ENCODE peak calls at places on chromosomes 12 and 14, in nine cellular contexts. W is CD14-positive monocyte, H is cardiac fibroblast, X is stomach, D is tibial nerve, L is tibial artery, U is dorsolateral prefrontal cortex, I is PC-9, Z is Peyer's patch. R is an unnamed sample.
A peak's percentile ranks its signal among the peaks of the same experiment; 100 is the strongest.

GRCh38 chr12:3244219-3244750 is 167.1 kb downstream of the TSPAN9 start:
- DNase-seq in W (no peak), H (no peak), X (no peak), D (no peak), L (no peak), U (no peak), I (no peak), Z (no peak), R (no peak)

GRCh38 chr12:57893460-57894353 is 47.2 kb upstream of the CTDSP2 start:
- DNase-seq in W (no peak), H (peak; percentile 98), X (peak; percentile 89), D (peak; percentile 85), L (peak; percentile 91), U (peak; percentile 87), I (no peak), Z (peak; percentile 32), R (no peak)

GRCh38 chr12:45244561-45245348 is 28.9 kb downstream of the ANO6 start:
- DNase-seq in W (no peak), H (peak; percentile 71), X (no peak), D (no peak), L (no peak), U (no peak), I (no peak), Z (no peak), R (no peak)

GRCh38 chr12:49626836-49627235 is 3.5 kb downstream of the PRPF40B start:
- DNase-seq in W (no peak), H (no peak), X (no peak), D (no peak), L (no peak), U (no peak), I (no peak), Z (no peak), R (no peak)

GRCh38 chr12:76153616-76154015 is 69.1 kb upstream of the NAP1L1 start:
- DNase-seq in W (no peak), H (no peak), X (no peak), D (no peak), L (no peak), U (no peak), I (no peak), Z (no peak), R (no peak)

GRCh38 chr14:95444132-95445129 is 72.0 kb downstream of the SYNE3 start:
- DNase-seq in W (no peak), H (no peak), X (no peak), D (no peak), L (no peak), U (no peak), I (no peak), Z (no peak), R (no peak)

GRCh38 chr12:65324056-65324455 is 45.6 kb downstream of the MSRB3 start:
- DNase-seq in W (no peak), H (no peak), X (no peak), D (no peak), L (no peak), U (no peak), I (no peak), Z (no peak), R (no peak)

GRCh38 chr14:71467419-71467818 is 464.8 kb upstream of the RGS6 start:
- DNase-seq in W (no peak), H (no peak), X (no peak), D (no peak), L (no peak), U (no peak), I (no peak), Z (no peak), R (no peak)

GRCh38 chr12:58425481-58426392 is 484.4 kb downstream of the ATP23 start:
- DNase-seq in W (no peak), H (peak; percentile 91), X (peak; percentile 46), D (no peak), L (no peak), U (no peak), I (peak; percentile 95), Z (no peak), R (no peak)

GRCh38 chr12:113759135-113759534 is 207.0 kb downstream of the RBM19 start:
- DNase-seq in W (no peak), H (no peak), X (no peak), D (no peak), L (no peak), U (no peak), I (no peak), Z (no peak), R (no peak)

GRCh38 chr12:103100226-103100866 is 142.9 kb downstream of the ASCL1 start:
- DNase-seq in W (no peak), H (no peak), X (no peak), D (no peak), L (no peak), U (no peak), I (no peak), Z (no peak), R (no peak)

GRCh38 chr12:104750061-104750460 is 208.0 kb downstream of the SLC41A2 start:
- DNase-seq in W (peak; percentile 86), H (peak; percentile 41), X (no peak), D (peak; percentile 20), L (peak; percentile 36), U (peak; percentile 20), I (peak; percentile 84), Z (peak; percentile 54), R (no peak)

GRCh38 chr12:56522486-56523193 is 1.0 kb downstream of the RBMS2 start:
- DNase-seq in W (no peak), H (peak; percentile 33), X (no peak), D (no peak), L (no peak), U (no peak), I (peak; percentile 58), Z (no peak), R (no peak)

GRCh38 chr12:55933158-55933798 is 2.3 kb downstream of the DGKA start:
- DNase-seq in W (peak; percentile 68), H (peak; percentile 29), X (peak; percentile 35), D (no peak), L (no peak), U (no peak), I (peak; percentile 93), Z (no peak), R (no peak)

GRCh38 chr12:18849080-18849479 is 111.2 kb downstream of the CAPZA3 start:
- DNase-seq in W (no peak), H (no peak), X (no peak), D (no peak), L (no peak), U (no peak), I (no peak), Z (no peak), R (no peak)

GRCh38 chr14:54256156-54256555 is 140.7 kb upstream of the CDKN3 start:
- DNase-seq in W (no peak), H (no peak), X (no peak), D (no peak), L (no peak), U (no peak), I (no peak), Z (no peak), R (no peak)

GRCh38 chr12:116138781-116139180 is 138.7 kb downstream of the MED13L start:
- DNase-seq in W (no peak), H (no peak), X (no peak), D (no peak), L (no peak), U (no peak), I (no peak), Z (no peak), R (no peak)

GRCh38 chr12:22250762-22251161 is 83.7 kb downstream of the ST8SIA1 start:
- DNase-seq in W (no peak), H (no peak), X (no peak), D (no peak), L (no peak), U (no peak), I (no peak), Z (no peak), R (no peak)

GRCh38 chr12:92070864-92071445 is 74.7 kb downstream of the BTG1 start:
- DNase-seq in W (peak; percentile 78), H (peak; percentile 38), X (peak; percentile 51), D (peak; percentile 45), L (no peak), U (no peak), I (no peak), Z (no peak), R (no peak)

GRCh38 chr14:97410667-97411286 is 613.6 kb downstream of the VRK1 start:
- DNase-seq in W (no peak), H (no peak), X (no peak), D (no peak), L (no peak), U (no peak), I (no peak), Z (no peak), R (no peak)
- TF ChIP-seq CTCF in W (no peak), H (no peak), X (no peak), D (no peak), L (no peak), U (peak; percentile 56), I (no peak), Z (no peak), R (no peak)

GRCh38 chr12:27561535-27562350 is 37.7 kb downstream of the PPFIBP1 start:
- DNase-seq in W (no peak), H (no peak), X (no peak), D (no peak), L (no peak), U (peak; percentile 38), I (no peak), Z (no peak), R (no peak)
- TF ChIP-seq CTCF in W (no peak), H (no peak), X (no peak), D (no peak), L (no peak), U (no peak), I (no peak), Z (no peak), R (no peak)

GRCh38 chr14:87805315-87805723 is 187.7 kb downstream of the GALC start:
- DNase-seq in W (no peak), H (peak; percentile 17), X (peak; percentile 29), D (peak; percentile 14), L (peak; percentile 25), U (no peak), I (no peak), Z (no peak), R (no peak)
- TF ChIP-seq CTCF in W (peak; percentile 51), H (peak; percentile 51), X (no peak), D (peak; percentile 13), L (no peak), U (peak; percentile 63), I (peak; percentile 71), Z (peak; percentile 17), R (peak; percentile 61)

GRCh38 chr12:68912916-68913315 is 20.1 kb downstream of the CPM start:
- DNase-seq in W (no peak), H (no peak), X (no peak), D (no peak), L (no peak), U (no peak), I (no peak), Z (no peak), R (no peak)
- TF ChIP-seq CTCF in W (no peak), H (no peak), X (no peak), D (no peak), L (no peak), U (no peak), I (no peak), Z (no peak), R (no peak)